ENCODE peak calls at places on chromosomes 12 and 14, in eight cellular contexts. One of them, this sample, is unnamed.

GRCh38 chr12:48814313-48815280 is 3.7 kb upstream of the CACNB3 start:
- DNase-seq in EH: peak; percentile 80
- DNase-seq in cardiac fibroblast: peak; percentile 76
- DNase-seq in transverse colon: peak; percentile 93
- DNase-seq in AG08395: peak; percentile 94
- DNase-seq in WTC11: peak; percentile 81
- DNase-seq in putamen: no peak
- DNase-seq in cardiac muscle cell: peak; percentile 85
- DNase-seq in this sample: peak; percentile 88

GRCh38 chr12:18443768-18444437 is 182.6 kb downstream of the PIK3C2G start:
- DNase-seq in EH: no peak
- DNase-seq in cardiac fibroblast: peak; percentile 64
- DNase-seq in transverse colon: no peak
- DNase-seq in AG08395: no peak
- DNase-seq in WTC11: no peak
- DNase-seq in putamen: no peak
- DNase-seq in cardiac muscle cell: no peak
- DNase-seq in this sample: no peak

GRCh38 chr12:27428466-27428865 is 18.1 kb upstream of the SMCO2 start:
- DNase-seq in EH: no peak
- DNase-seq in cardiac fibroblast: no peak
- DNase-seq in transverse colon: no peak
- DNase-seq in AG08395: no peak
- DNase-seq in WTC11: no peak
- DNase-seq in putamen: no peak
- DNase-seq in cardiac muscle cell: no peak
- DNase-seq in this sample: no peak

GRCh38 chr12:103807561-103808238 is 33.3 kb downstream of the NT5DC3 start:
- DNase-seq in EH: no peak
- DNase-seq in cardiac fibroblast: no peak
- DNase-seq in transverse colon: no peak
- DNase-seq in AG08395: no peak
- DNase-seq in WTC11: no peak
- DNase-seq in putamen: no peak
- DNase-seq in cardiac muscle cell: no peak
- DNase-seq in this sample: no peak

GRCh38 chr12:104458645-104459555 is 2.2 kb downstream of the CHST11 start:
- DNase-seq in EH: no peak
- DNase-seq in cardiac fibroblast: peak; percentile 31
- DNase-seq in transverse colon: peak; percentile 22
- DNase-seq in AG08395: peak; percentile 37
- DNase-seq in WTC11: no peak
- DNase-seq in putamen: peak; percentile 34
- DNase-seq in cardiac muscle cell: peak; percentile 46
- DNase-seq in this sample: peak; percentile 20

GRCh38 chr12:122449317-122449716 is 26.8 kb upstream of the CLIP1 start:
- DNase-seq in EH: peak; percentile 89
- DNase-seq in cardiac fibroblast: peak; percentile 92
- DNase-seq in transverse colon: no peak
- DNase-seq in AG08395: peak; percentile 37
- DNase-seq in WTC11: no peak
- DNase-seq in putamen: no peak
- DNase-seq in cardiac muscle cell: peak; percentile 93
- DNase-seq in this sample: no peak

GRCh38 chr14:104282332-104283196 is 144.2 kb downstream of the KIF26A start:
- DNase-seq in EH: no peak
- DNase-seq in cardiac fibroblast: no peak
- DNase-seq in transverse colon: peak; percentile 73
- DNase-seq in AG08395: no peak
- DNase-seq in WTC11: peak; percentile 6
- DNase-seq in putamen: no peak
- DNase-seq in cardiac muscle cell: no peak
- DNase-seq in this sample: no peak

GRCh38 chr12:120962487-120963054 is 15.8 kb upstream of the HNF1A start:
- DNase-seq in EH: no peak
- DNase-seq in cardiac fibroblast: no peak
- DNase-seq in transverse colon: no peak
- DNase-seq in AG08395: no peak
- DNase-seq in WTC11: no peak
- DNase-seq in putamen: no peak
- DNase-seq in cardiac muscle cell: no peak
- DNase-seq in this sample: no peak

GRCh38 chr14:101323111-101323510 is 238.2 kb upstream of the DIO3 start:
- DNase-seq in EH: no peak
- DNase-seq in cardiac fibroblast: no peak
- DNase-seq in transverse colon: no peak
- DNase-seq in AG08395: no peak
- DNase-seq in WTC11: no peak
- DNase-seq in putamen: peak; percentile 7
- DNase-seq in cardiac muscle cell: no peak
- DNase-seq in this sample: no peak

GRCh38 chr14:24362241-24362960 is 5.6 kb upstream of the NFATC4 start:
- DNase-seq in EH: peak; percentile 90
- DNase-seq in cardiac fibroblast: no peak
- DNase-seq in transverse colon: no peak
- DNase-seq in AG08395: peak; percentile 32
- DNase-seq in WTC11: no peak
- DNase-seq in putamen: no peak
- DNase-seq in cardiac muscle cell: no peak
- DNase-seq in this sample: no peak

GRCh38 chr12:56941299-56942017 is 7.2 kb upstream of the SDR9C7 start:
- DNase-seq in EH: peak; percentile 74
- DNase-seq in cardiac fibroblast: peak; percentile 65
- DNase-seq in transverse colon: no peak
- DNase-seq in AG08395: peak; percentile 68
- DNase-seq in WTC11: no peak
- DNase-seq in putamen: no peak
- DNase-seq in cardiac muscle cell: peak; percentile 73
- DNase-seq in this sample: no peak

GRCh38 chr12:23721268-23721667 is 228.2 kb downstream of the SOX5 start:
- DNase-seq in EH: no peak
- DNase-seq in cardiac fibroblast: no peak
- DNase-seq in transverse colon: no peak
- DNase-seq in AG08395: no peak
- DNase-seq in WTC11: no peak
- DNase-seq in putamen: no peak
- DNase-seq in cardiac muscle cell: no peak
- DNase-seq in this sample: no peak

GRCh38 chr14:103361868-103362267 is 23.3 kb upstream of the MARK3 start:
- DNase-seq in EH: peak; percentile 96
- DNase-seq in cardiac fibroblast: peak; percentile 99
- DNase-seq in transverse colon: no peak
- DNase-seq in AG08395: peak; percentile 86
- DNase-seq in WTC11: no peak
- DNase-seq in putamen: no peak
- DNase-seq in cardiac muscle cell: peak; percentile 95
- DNase-seq in this sample: no peak

GRCh38 chr14:36518031-36518585 is 1.9 kb downstream of the NKX2-1 start:
- DNase-seq in EH: no peak
- DNase-seq in cardiac fibroblast: no peak
- DNase-seq in transverse colon: no peak
- DNase-seq in AG08395: no peak
- DNase-seq in WTC11: no peak
- DNase-seq in putamen: no peak
- DNase-seq in cardiac muscle cell: no peak
- DNase-seq in this sample: no peak

GRCh38 chr12:107610030-107610859 is 75.4 kb upstream of the PWP1 start:
- DNase-seq in EH: peak; percentile 41
- DNase-seq in cardiac fibroblast: peak; percentile 60
- DNase-seq in transverse colon: no peak
- DNase-seq in AG08395: peak; percentile 50
- DNase-seq in WTC11: peak; percentile 74
- DNase-seq in putamen: no peak
- DNase-seq in cardiac muscle cell: peak; percentile 44
- DNase-seq in this sample: no peak

GRCh38 chr12:124625867-124626675 is 58.7 kb upstream of the NCOR2 start:
- DNase-seq in EH: peak; percentile 76
- DNase-seq in cardiac fibroblast: peak; percentile 89
- DNase-seq in transverse colon: peak; percentile 87
- DNase-seq in AG08395: peak; percentile 94
- DNase-seq in WTC11: no peak
- DNase-seq in putamen: no peak
- DNase-seq in cardiac muscle cell: peak; percentile 85
- DNase-seq in this sample: peak; percentile 82

GRCh38 chr14:94278732-94279131 is 14.3 kb downstream of the SERPINA10 start:
- DNase-seq in EH: no peak
- DNase-seq in cardiac fibroblast: no peak
- DNase-seq in transverse colon: no peak
- DNase-seq in AG08395: no peak
- DNase-seq in WTC11: no peak
- DNase-seq in putamen: no peak
- DNase-seq in cardiac muscle cell: no peak
- DNase-seq in this sample: no peak

GRCh38 chr14:54591461-54592245 is 24.7 kb downstream of the SAMD4A start:
- DNase-seq in EH: peak; percentile 59
- DNase-seq in cardiac fibroblast: no peak
- DNase-seq in transverse colon: no peak
- DNase-seq in AG08395: peak; percentile 31
- DNase-seq in WTC11: no peak
- DNase-seq in putamen: no peak
- DNase-seq in cardiac muscle cell: no peak
- DNase-seq in this sample: no peak

GRCh38 chr12:64461634-64462414 is 9.9 kb downstream of the TBK1 start:
- DNase-seq in EH: peak; percentile 95
- DNase-seq in cardiac fibroblast: peak; percentile 92
- DNase-seq in transverse colon: no peak
- DNase-seq in AG08395: peak; percentile 82
- DNase-seq in WTC11: no peak
- DNase-seq in putamen: peak; percentile 65
- DNase-seq in cardiac muscle cell: peak; percentile 90
- DNase-seq in this sample: no peak

GRCh38 chr14:55103005-55103640 is 25.9 kb upstream of the LGALS3 start:
- DNase-seq in EH: peak; percentile 94
- DNase-seq in cardiac fibroblast: peak; percentile 97
- DNase-seq in transverse colon: peak; percentile 91
- DNase-seq in AG08395: peak; percentile 82
- DNase-seq in WTC11: peak; percentile 77
- DNase-seq in putamen: no peak
- DNase-seq in cardiac muscle cell: peak; percentile 94
- DNase-seq in this sample: peak; percentile 83

GRCh38 chr14:98189521-98189920 is 1082.5 kb downstream of the BCL11B start:
- DNase-seq in EH: no peak
- DNase-seq in cardiac fibroblast: no peak
- DNase-seq in transverse colon: no peak
- DNase-seq in AG08395: no peak
- DNase-seq in WTC11: no peak
- DNase-seq in putamen: no peak
- DNase-seq in cardiac muscle cell: no peak
- DNase-seq in this sample: no peak

GRCh38 chr14:61460853-61461611 is 139.7 kb downstream of the PRKCH start:
- DNase-seq in EH: no peak
- DNase-seq in cardiac fibroblast: peak; percentile 54
- DNase-seq in transverse colon: no peak
- DNase-seq in AG08395: no peak
- DNase-seq in WTC11: no peak
- DNase-seq in putamen: no peak
- DNase-seq in cardiac muscle cell: peak; percentile 62
- DNase-seq in this sample: no peak

GRCh38 chr12:52650520-52651081 is 1.4 kb downstream of the KRT2 start:
- DNase-seq in EH: peak; percentile 52
- DNase-seq in cardiac fibroblast: no peak
- DNase-seq in transverse colon: no peak
- DNase-seq in AG08395: peak; percentile 9
- DNase-seq in WTC11: no peak
- DNase-seq in putamen: no peak
- DNase-seq in cardiac muscle cell: no peak
- DNase-seq in this sample: no peak

GRCh38 chr14:104981699-104982541 is 3.7 kb upstream of the CLBA1 start:
- DNase-seq in EH: no peak
- DNase-seq in cardiac fibroblast: no peak
- DNase-seq in transverse colon: no peak
- DNase-seq in AG08395: no peak
- DNase-seq in WTC11: peak; percentile 9
- DNase-seq in putamen: no peak
- DNase-seq in cardiac muscle cell: no peak
- DNase-seq in this sample: no peak

GRCh38 chr14:96852823-96853422 is 55.7 kb downstream of the VRK1 start:
- DNase-seq in EH: peak; percentile 60
- DNase-seq in cardiac fibroblast: peak; percentile 76
- DNase-seq in transverse colon: no peak
- DNase-seq in AG08395: peak; percentile 39
- DNase-seq in WTC11: no peak
- DNase-seq in putamen: no peak
- DNase-seq in cardiac muscle cell: peak; percentile 75
- DNase-seq in this sample: no peak

GRCh38 chr14:75223664-75224154 is 47.3 kb upstream of the TMED10 start:
- DNase-seq in EH: peak; percentile 73
- DNase-seq in cardiac fibroblast: no peak
- DNase-seq in transverse colon: peak; percentile 51
- DNase-seq in AG08395: no peak
- DNase-seq in WTC11: peak; percentile 25
- DNase-seq in putamen: peak; percentile 21
- DNase-seq in cardiac muscle cell: no peak
- DNase-seq in this sample: no peak

GRCh38 chr14:66595394-66595793 is 87.4 kb downstream of the GPHN start:
- DNase-seq in EH: no peak
- DNase-seq in cardiac fibroblast: no peak
- DNase-seq in transverse colon: no peak
- DNase-seq in AG08395: no peak
- DNase-seq in WTC11: no peak
- DNase-seq in putamen: no peak
- DNase-seq in cardiac muscle cell: no peak
- DNase-seq in this sample: no peak

GRCh38 chr12:47935196-47935595 is 28.2 kb upstream of the TMEM106C start:
- DNase-seq in EH: peak; percentile 90
- DNase-seq in cardiac fibroblast: peak; percentile 48
- DNase-seq in transverse colon: no peak
- DNase-seq in AG08395: peak; percentile 92
- DNase-seq in WTC11: no peak
- DNase-seq in putamen: no peak
- DNase-seq in cardiac muscle cell: peak; percentile 91
- DNase-seq in this sample: no peak

GRCh38 chr12:80821513-80822000 is 104.8 kb downstream of the MYF5 start:
- DNase-seq in EH: no peak
- DNase-seq in cardiac fibroblast: no peak
- DNase-seq in transverse colon: peak; percentile 16
- DNase-seq in AG08395: no peak
- DNase-seq in WTC11: peak; percentile 54
- DNase-seq in putamen: no peak
- DNase-seq in cardiac muscle cell: no peak
- DNase-seq in this sample: no peak

GRCh38 chr12:4829161-4829792 is 80.4 kb upstream of the KCNA1 start:
- DNase-seq in EH: no peak
- DNase-seq in cardiac fibroblast: no peak
- DNase-seq in transverse colon: no peak
- DNase-seq in AG08395: no peak
- DNase-seq in WTC11: no peak
- DNase-seq in putamen: no peak
- DNase-seq in cardiac muscle cell: no peak
- DNase-seq in this sample: no peak